ENCODE peak calls at places on chromosome 1, in six cellular contexts. W is GM13976, Z is H9, K is GM10248, Y is pancreas, F is HFFc6. G is an unnamed sample.

GRCh38 chr1:225767591-225768540 is 9.8 kb upstream of the SRP9 start:
- DNase-seq in W (no peak), Y (peak), K (no peak), Z (peak), F (peak), G (no peak)

GRCh38 chr1:112513112-112513870 is 4.5 kb downstream of the WNT2B start:
- DNase-seq in K (no peak), Z (no peak), Y (no peak), W (no peak), F (no peak), G (no peak)

GRCh38 chr1:61170328-61171238 is 88.2 kb downstream of the NFIA start:
- DNase-seq in Y (no peak), Z (no peak), F (peak), K (no peak), W (no peak), G (no peak)

GRCh38 chr1:26582836-26583460 is 53.4 kb downstream of the RPS6KA1 start:
- DNase-seq in F (peak), Z (no peak), W (peak), K (peak), Y (no peak), G (peak)

GRCh38 chr1:182164273-182164672 is 102.8 kb upstream of the ZNF648 start:
- DNase-seq in Y (no peak), W (no peak), K (no peak), F (no peak), Z (no peak), G (no peak)

GRCh38 chr1:61742620-61743431 is 546 bp downstream of the PATJ start:
- DNase-seq in F (peak), W (peak), K (peak), Z (peak), Y (peak), G (peak)

GRCh38 chr1:60972841-60973364 is 109.5 kb upstream of the NFIA start:
- DNase-seq in F (peak), Z (no peak), W (no peak), K (no peak), Y (no peak), G (no peak)

GRCh38 chr1:8259498-8260290 is 58.2 kb upstream of the SLC45A1 start:
- DNase-seq in W (no peak), K (no peak), Y (peak), Z (no peak), F (peak), G (no peak)

GRCh38 chr1:5239911-5240310 is 585.5 kb downstream of the AJAP1 start:
- DNase-seq in F (no peak), W (no peak), Z (no peak), Y (no peak), K (no peak), G (no peak)

GRCh38 chr1:46447499-46448108 is 42.0 kb upstream of the DMBX1 start:
- DNase-seq in W (no peak), Y (peak), Z (no peak), F (no peak), K (no peak), G (no peak)

GRCh38 chr1:237031480-237031879 is 10.5 kb upstream of the RYR2 start:
- DNase-seq in Y (no peak), K (no peak), F (peak), Z (no peak), W (no peak), G (no peak)

GRCh38 chr1:84365225-84366221 is 32.8 kb upstream of the DNASE2B start:
- DNase-seq in F (peak), W (peak), Z (no peak), Y (peak), K (peak), G (no peak)

GRCh38 chr1:157287462-157287861 is 149.3 kb upstream of the ETV3 start:
- DNase-seq in K (no peak), F (no peak), W (no peak), Z (peak), Y (no peak), G (no peak)

GRCh38 chr1:150309758-150310495 is 11.4 kb upstream of the PRPF3 start:
- DNase-seq in Z (no peak), W (no peak), Y (no peak), K (no peak), F (no peak), G (no peak)

GRCh38 chr1:175449306-175449705 is 256.7 kb upstream of the KIAA0040 start:
- DNase-seq in F (no peak), W (no peak), K (peak), Z (no peak), Y (no peak), G (no peak)

GRCh38 chr1:3011127-3011526 is 10.1 kb upstream of the ACTRT2 start:
- DNase-seq in F (no peak), K (no peak), W (no peak), Y (no peak), Z (no peak), G (no peak)

GRCh38 chr1:65431111-65431705 is 10.7 kb downstream of the LEPR start:
- DNase-seq in W (peak), Z (no peak), K (peak), Y (no peak), F (peak), G (peak)

GRCh38 chr1:165632491-165632890 is 1.5 kb downstream of the MGST3 start:
- DNase-seq in Y (no peak), K (no peak), Z (no peak), F (no peak), W (no peak), G (no peak)

GRCh38 chr1:192544983-192545393 is 30.6 kb upstream of the RGS1 start:
- DNase-seq in W (no peak), Z (no peak), K (peak), F (peak), Y (no peak), G (peak)

DNA sequence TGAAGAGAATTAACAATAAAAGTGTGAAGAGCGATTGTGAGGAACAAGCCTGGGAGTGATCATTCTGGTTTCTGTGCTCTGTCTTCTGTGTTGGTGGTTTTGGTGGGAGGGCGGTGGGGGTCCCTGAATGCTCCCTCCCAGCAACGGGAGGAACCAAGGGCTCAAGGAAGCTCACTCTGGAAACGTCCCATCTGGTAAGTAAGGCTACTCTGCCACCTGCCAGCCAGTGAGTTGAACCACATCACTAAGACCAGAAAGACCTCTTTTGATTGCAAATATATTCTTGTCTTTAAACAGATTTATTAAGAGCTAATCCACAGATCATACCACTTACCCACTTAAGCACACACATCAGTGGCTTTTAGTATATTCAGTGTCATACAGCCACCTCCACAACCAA is 125.0 kb downstream of the PRDM2 start:
- DNase-seq in K (no peak), Y (no peak), F (no peak), Z (peak), W (peak), G (no peak)
- TF ChIP-seq CTCF in K (peak), Y (no peak), F (no peak), Z (no peak), W (peak), G (no peak)

DNA sequence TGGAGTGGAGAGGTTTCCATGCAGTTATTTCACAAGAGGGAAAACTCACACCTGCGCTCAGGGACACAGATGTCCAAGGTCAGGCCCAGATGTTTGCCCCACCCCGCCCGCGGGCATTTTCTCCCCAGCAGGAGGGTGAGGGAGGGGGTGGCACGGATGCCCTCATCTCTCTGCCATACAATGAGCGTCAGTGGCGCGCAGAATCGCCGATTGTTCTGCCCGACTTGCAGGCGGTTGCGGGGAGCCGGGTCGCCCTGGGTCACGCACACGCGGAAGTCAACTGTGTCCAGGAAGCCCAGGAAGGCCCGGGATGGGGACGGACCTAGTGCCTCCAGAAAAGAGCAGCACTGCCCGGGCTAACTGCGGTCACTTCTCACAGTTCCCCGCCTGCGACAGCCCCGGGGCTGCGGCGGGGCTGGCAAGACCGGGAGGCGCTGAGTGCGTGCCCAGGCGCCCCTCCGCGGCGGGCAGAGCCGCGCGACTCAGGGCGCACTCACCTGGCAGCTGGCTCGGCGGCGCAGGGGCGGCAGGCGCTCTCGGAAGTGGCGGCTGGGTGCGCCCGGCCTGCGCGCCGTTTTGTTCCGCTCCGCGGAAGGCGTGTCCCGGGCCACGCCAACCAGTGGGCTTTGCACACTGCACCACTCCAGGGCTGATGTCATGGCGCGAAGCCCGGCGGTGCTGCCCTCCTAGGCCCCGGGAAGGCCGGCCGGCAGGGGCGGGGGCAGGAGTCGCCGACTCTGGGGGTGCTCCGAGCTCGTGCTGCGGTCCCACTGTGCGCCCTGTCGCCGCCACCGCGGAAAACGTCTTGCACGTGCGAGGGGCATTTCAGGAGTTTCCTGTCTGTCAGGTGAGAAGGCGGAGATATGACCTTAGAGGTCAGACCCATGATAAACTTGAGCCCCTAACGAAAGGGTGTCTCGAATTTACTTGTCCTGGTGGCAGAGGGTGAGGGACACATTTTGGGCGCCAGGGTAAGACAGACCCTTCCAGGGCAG is at the start of gene CSRP1:
- DNase-seq in Y (peak), Z (peak), K (peak), F (peak), W (peak), G (peak)
- TF ChIP-seq CTCF in Y (no peak), Z (no peak), K (no peak), F (peak), W (peak), G (no peak)

DNA sequence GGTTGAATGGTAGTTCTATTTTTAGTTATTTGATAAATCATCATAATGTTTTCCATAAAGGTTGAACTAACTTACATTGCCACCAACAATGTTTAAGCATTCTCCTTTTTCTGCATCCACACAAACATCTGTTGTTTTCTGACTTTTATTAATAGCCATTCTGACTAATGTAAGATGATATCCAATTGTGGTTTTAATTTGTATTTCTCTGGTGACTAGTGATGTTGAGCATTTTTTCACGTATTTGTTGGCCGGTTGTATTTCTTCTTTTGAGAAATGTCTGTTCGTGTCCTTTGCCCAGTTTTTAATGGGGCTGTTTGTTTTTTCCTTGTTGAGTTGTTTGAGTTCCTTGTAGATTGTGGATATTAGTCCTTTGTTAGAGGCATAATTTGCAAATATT is 24.6 kb upstream of the SLC35F3 start:
- DNase-seq in Y (no peak), K (no peak), F (no peak), Z (no peak), W (no peak), G (no peak)
- TF ChIP-seq CTCF in Y (no peak), K (no peak), F (no peak), Z (no peak), W (no peak), G (no peak)

GRCh38 chr1:54615531-54616245 is 7.6 kb downstream of the FAM151A start:
- DNase-seq in Y (no peak), K (no peak), W (no peak), Z (no peak), F (no peak), G (no peak)

GRCh38 chr1:54623216-54624007 is at the start of gene FAM151A:
- DNase-seq in Y (no peak), Z (no peak), K (peak), W (peak), F (no peak), G (no peak)

GRCh38 chr1:54624466-54625464 is 1.4 kb upstream of the FAM151A start:
- DNase-seq in W (peak), Z (no peak), F (no peak), Y (no peak), K (peak), G (no peak)

GRCh38 chr1:54614558-54614957 is 8.8 kb downstream of the FAM151A start:
- DNase-seq in Z (no peak), K (no peak), W (no peak), F (no peak), Y (no peak), G (no peak)

DNA sequence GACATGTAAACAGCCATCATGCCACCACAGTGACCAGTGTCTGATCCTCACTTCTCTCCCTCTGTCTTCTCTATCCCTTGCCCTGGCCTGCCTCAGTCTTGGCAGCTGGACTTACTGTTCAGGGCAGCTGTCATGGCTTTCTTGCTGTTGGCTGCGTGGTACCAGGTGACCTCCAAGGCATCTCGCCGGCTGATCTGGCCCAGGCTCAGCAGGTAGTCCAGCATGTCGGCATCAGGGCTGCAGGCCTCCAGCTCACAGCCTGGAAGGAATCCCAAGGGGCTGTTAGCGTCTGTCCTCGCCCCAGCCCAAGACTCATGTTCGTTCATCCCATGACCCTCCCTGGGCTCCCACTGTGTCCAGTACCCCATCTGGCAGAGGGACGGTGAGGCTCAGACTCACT is 3.6 kb downstream of the FAM151A start:
- DNase-seq in W (no peak), Y (no peak), Z (no peak), K (no peak), F (no peak), G (no peak)
- TF ChIP-seq CTCF in W (no peak), Y (no peak), Z (no peak), K (no peak), F (no peak), G (no peak)

DNA sequence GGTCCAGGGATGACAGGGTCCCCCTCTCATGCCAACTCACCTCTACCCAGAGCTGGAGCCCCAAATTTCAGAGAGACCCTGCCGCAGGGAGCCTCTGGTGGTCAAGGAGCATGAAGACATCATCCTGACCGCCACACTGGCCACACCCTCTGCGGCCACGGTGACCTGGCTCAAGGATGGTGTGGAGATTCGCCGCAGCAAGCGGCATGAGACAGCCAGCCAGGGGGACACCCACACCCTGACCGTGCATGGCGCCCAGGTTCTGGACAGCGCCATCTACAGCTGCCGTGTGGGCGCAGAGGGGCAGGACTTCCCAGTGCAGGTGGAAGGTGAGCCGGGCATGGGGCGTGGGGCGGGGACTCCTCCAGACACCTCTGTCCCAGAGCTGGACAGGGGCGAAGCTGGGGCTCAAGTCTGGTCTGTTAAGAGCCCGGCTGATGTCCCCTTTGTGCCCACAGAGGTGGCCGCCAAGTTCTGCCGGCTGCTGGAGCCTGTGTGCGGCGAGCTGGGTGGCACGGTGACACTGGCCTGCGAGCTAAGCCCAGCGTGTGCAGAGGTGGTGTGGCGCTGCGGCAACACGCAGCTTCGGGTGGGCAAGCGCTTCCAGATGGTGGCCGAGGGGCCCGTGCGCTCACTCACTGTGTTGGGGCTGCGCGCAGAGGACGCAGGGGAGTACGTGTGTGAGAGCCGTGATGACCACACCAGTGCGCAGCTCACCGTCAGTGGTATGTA is 66.0 kb downstream of the OBSCN start:
- DNase-seq in F (no peak), Z (peak), W (no peak), Y (peak), K (no peak), G (no peak)
- TF ChIP-seq CTCF in F (no peak), Z (no peak), W (no peak), Y (no peak), K (no peak), G (no peak)

GRCh38 chr1:171802207-171802606 is 20.7 kb downstream of the METTL13 start:
- DNase-seq in F (no peak), Y (no peak), K (no peak), W (no peak), Z (no peak), G (no peak)
- TF ChIP-seq CTCF in F (no peak), Y (no peak), K (no peak), W (no peak), Z (peak), G (no peak)

GRCh38 chr1:77415585-77415984 is 133.8 kb downstream of the AK5 start:
- DNase-seq in Z (no peak), K (no peak), Y (no peak), F (no peak), W (no peak), G (no peak)

GRCh38 chr1:77412069-77412793 is 130.4 kb downstream of the AK5 start:
- DNase-seq in Z (no peak), F (peak), K (no peak), Y (no peak), W (no peak), G (no peak)

GRCh38 chr1:77412794-77413530 is 131.1 kb downstream of the AK5 start:
- DNase-seq in Y (no peak), F (no peak), Z (peak), K (no peak), W (no peak), G (no peak)

GRCh38 chr1:77413541-77414335 is 131.9 kb downstream of the AK5 start:
- DNase-seq in Y (no peak), K (peak), W (peak), F (no peak), Z (no peak), G (peak)

DNA sequence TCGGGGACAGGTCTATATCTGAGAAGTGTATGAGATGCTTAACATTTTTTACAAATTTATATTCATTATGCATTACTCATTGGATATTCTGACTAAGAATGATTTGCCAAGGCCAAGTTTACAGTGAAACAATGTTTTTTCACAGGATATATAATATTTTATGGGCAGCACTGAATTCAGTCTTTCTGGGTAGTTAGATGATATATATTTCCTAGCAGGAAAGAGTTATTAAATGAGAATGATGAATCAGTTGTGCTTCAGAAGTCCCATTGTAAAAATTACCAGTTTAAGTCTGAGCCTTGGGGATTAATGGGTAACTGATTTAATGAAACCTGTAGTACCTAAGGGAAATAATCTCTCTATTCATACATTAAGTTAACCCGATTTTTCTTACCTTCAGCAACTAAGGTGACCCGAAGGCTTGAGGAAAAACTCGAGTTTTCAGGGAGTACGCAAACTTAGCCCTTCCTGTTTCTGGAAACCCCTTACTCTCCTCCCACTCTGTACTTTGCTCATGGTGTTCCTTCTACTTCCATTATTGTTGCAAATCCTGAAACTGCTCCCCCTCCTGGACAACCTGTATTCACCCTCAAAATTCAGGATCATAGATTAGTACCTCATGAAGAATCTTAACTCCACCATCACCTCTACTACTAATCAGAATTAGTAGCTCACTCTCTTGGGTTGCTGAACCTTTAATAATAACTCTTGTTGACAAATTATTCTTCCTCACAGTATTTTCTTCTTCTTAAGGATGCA is 135.1 kb downstream of the AK5 start:
- DNase-seq in Y (no peak), W (no peak), F (no peak), Z (no peak), K (no peak), G (no peak)
- TF ChIP-seq CTCF in Y (no peak), W (no peak), F (peak), Z (peak), K (no peak), G (no peak)

GRCh38 chr1:18829671-18830070 is 29.8 kb downstream of the TAS1R2 start:
- DNase-seq in K (no peak), F (no peak), Z (no peak), Y (no peak), W (no peak), G (no peak)

GRCh38 chr1:18830596-18830995 is 28.9 kb downstream of the TAS1R2 start:
- DNase-seq in W (no peak), Z (no peak), F (no peak), Y (no peak), K (no peak), G (no peak)

GRCh38 chr1:18823438-18823837 is 36.0 kb downstream of the TAS1R2 start:
- DNase-seq in Z (no peak), F (no peak), K (no peak), Y (no peak), W (no peak), G (no peak)

GRCh38 chr1:18831656-18832055 is 27.8 kb downstream of the TAS1R2 start:
- DNase-seq in Z (no peak), Y (no peak), W (no peak), K (no peak), F (no peak), G (no peak)

GRCh38 chr1:18828224-18828623 is 31.2 kb downstream of the TAS1R2 start:
- DNase-seq in Z (no peak), F (no peak), Y (no peak), W (no peak), K (no peak), G (no peak)
- TF ChIP-seq CTCF in Z (peak), F (peak), Y (no peak), W (no peak), K (no peak), G (no peak)

G was measured in GM20000.